ENCODE peak calls at places on chromosomes 7 and 10, in four cellular contexts. E is K562, B is GM12878, R is IMR-90. L is an unnamed sample.

GRCh38 chr10:48330269-48330668 is 23.8 kb downstream of the MAPK8 start:
- DNase-seq in E (no peak), R (peak), B (no peak), L (no peak)

GRCh38 chr10:125123363-125124113 is 36.8 kb downstream of the CTBP2 start:
- DNase-seq in E (no peak), B (no peak), R (peak), L (peak)

GRCh38 chr7:130071701-130072622 is 1.6 kb downstream of the KLHDC10 start:
- DNase-seq in B (peak), R (peak), E (peak), L (peak)

GRCh38 chr10:89330537-89330936 is 2.7 kb downstream of the IFIT3 start:
- DNase-seq in B (no peak), R (no peak), E (no peak), L (no peak)

GRCh38 chr7:23214423-23214822 is 32.2 kb upstream of the GPNMB start:
- DNase-seq in E (no peak), R (no peak), B (no peak), L (no peak)

GRCh38 chr10:88186335-88186734 is 322.9 kb downstream of the PTEN start:
- DNase-seq in B (no peak), E (no peak), R (peak), L (no peak)

GRCh38 chr7:134527979-134528371 is 608 bp downstream of the AKR1B10 start:
- DNase-seq in E (no peak), R (peak), B (no peak), L (no peak)

GRCh38 chr10:92108747-92109146 is 182.1 kb downstream of the CPEB3 start:
- DNase-seq in R (no peak), B (no peak), E (no peak), L (no peak)

GRCh38 chr10:77911535-77912123 is 14.9 kb downstream of the DLG5 start:
- DNase-seq in R (peak), E (peak), B (no peak), L (no peak)

GRCh38 chr10:61016007-61016406 is 72.0 kb upstream of the RHOBTB1 start:
- DNase-seq in E (no peak), R (no peak), B (no peak), L (no peak)

GRCh38 chr10:103745264-103746247 is 109.8 kb downstream of the SH3PXD2A start:
- DNase-seq in E (no peak), R (peak), B (no peak), L (peak)

GRCh38 chr10:52318136-52318810 is 4.2 kb downstream of the DKK1 start:
- DNase-seq in R (peak), B (no peak), E (no peak), L (peak)

GRCh38 chr10:44671321-44671720 is 239.8 kb upstream of the TMEM72 start:
- DNase-seq in B (no peak), R (no peak), E (no peak), L (no peak)

GRCh38 chr10:131991726-131992125 is 10.0 kb upstream of the BNIP3 start:
- DNase-seq in R (no peak), E (no peak), B (no peak), L (no peak)

GRCh38 chr7:39184387-39184786 is 206.7 kb downstream of the POU6F2 start:
- DNase-seq in B (no peak), E (no peak), R (no peak), L (no peak)

GRCh38 chr10:74586088-74586585 is 240.3 kb upstream of the KAT6B start:
- DNase-seq in E (no peak), B (peak), R (peak), L (peak)

GRCh38 chr10:123573236-123574147 is 92.7 kb upstream of the GPR26 start:
- DNase-seq in E (peak), R (no peak), B (no peak), L (peak)

GRCh38 chr10:3746634-3747033 is 38.4 kb downstream of the KLF6 start:
- DNase-seq in E (no peak), R (no peak), B (no peak), L (no peak)

GRCh38 chr10:73773152-73773879 is 8.5 kb upstream of the CHCHD1 start:
- DNase-seq in E (no peak), B (no peak), R (peak), L (peak)

GRCh38 chr10:34641147-34641912 is 173.8 kb downstream of the PARD3 start:
- DNase-seq in R (no peak), B (no peak), E (no peak), L (no peak)

GRCh38 chr7:131424219-131424822 is 96.6 kb downstream of the MKLN1 start:
- DNase-seq in R (peak), B (peak), E (no peak), L (peak)

GRCh38 chr10:110048781-110049180 is 41.0 kb downstream of the ADD3 start:
- DNase-seq in R (no peak), B (no peak), E (no peak), L (no peak)

GRCh38 chr10:110052911-110053310 is 45.1 kb downstream of the ADD3 start:
- DNase-seq in B (no peak), E (no peak), R (no peak), L (no peak)

GRCh38 chr10:110056822-110057221 is 49.0 kb downstream of the ADD3 start:
- DNase-seq in B (no peak), E (no peak), R (peak), L (no peak)

GRCh38 chr10:110045772-110046171 is 38.0 kb downstream of the ADD3 start:
- DNase-seq in R (no peak), E (no peak), B (no peak), L (no peak)

GRCh38 chr10:110051487-110051886 is 43.7 kb downstream of the ADD3 start:
- DNase-seq in B (no peak), R (no peak), E (no peak), L (no peak)
- TF ChIP-seq FOS in B (no peak), R (no peak), E (no peak), L (no peak)

GRCh38 chr7:27083646-27084045 is 12.2 kb downstream of the HOXA1 start:
- DNase-seq in E (no peak), B (peak), R (no peak), L (no peak)
- H3K27ac ChIP-seq in E (no peak), B (no peak), R (no peak), L (no peak)

DNA sequence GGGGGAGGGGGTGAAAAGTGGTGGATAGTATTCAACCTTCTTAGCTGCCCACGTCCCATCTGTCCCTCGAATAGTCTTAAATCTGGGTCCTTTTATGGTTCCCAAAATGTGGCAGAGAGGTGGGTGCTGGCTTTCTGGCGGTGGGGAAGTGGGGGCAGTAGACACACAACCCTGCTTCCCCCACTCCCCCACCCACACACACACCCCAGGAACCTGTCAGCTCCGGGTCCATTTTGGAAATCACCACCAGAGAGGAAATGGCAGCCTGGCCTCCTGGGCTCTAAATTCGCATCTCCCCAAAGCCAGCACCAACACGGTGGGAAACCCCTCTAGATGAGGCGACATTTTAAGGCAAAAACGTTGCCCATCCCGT is 827 bp downstream of the TMEM130 start:
- DNase-seq in E (no peak), R (no peak), B (no peak), L (no peak)
- H3K4me3 ChIP-seq in E (no peak), R (peak), B (no peak), L (no peak)

DNA sequence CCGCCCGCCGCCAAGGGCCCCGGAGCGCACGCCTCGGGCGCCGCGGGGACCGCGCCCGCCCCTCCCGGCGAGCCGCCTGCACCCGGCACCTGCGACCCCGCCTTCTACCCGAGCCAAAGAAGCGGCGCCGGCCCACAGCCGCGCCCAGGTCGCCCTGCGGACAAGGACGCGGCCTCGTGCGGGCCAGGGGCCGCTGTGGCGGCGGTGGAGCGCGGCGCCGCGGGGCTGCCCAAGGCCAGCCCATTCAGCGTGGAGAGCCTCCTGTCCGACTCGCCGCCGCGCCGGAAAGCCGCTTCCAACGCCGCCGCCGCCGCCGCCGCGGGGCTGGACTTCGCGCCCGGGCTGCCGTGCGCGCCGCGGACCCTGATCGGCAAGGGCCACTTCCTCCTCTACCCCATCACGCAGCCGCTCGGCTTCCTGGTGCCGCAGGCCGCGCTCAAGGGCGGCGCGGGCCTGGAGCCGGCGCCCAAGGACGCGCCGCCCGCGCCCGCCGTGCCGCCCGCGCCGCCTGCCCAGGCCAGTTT is 3.5 kb downstream of the UNCX start:
- DNase-seq in B (no peak), R (no peak), E (no peak), L (no peak)
- TF ChIP-seq FOS in B (no peak), R (no peak), E (no peak), L (no peak)

DNA sequence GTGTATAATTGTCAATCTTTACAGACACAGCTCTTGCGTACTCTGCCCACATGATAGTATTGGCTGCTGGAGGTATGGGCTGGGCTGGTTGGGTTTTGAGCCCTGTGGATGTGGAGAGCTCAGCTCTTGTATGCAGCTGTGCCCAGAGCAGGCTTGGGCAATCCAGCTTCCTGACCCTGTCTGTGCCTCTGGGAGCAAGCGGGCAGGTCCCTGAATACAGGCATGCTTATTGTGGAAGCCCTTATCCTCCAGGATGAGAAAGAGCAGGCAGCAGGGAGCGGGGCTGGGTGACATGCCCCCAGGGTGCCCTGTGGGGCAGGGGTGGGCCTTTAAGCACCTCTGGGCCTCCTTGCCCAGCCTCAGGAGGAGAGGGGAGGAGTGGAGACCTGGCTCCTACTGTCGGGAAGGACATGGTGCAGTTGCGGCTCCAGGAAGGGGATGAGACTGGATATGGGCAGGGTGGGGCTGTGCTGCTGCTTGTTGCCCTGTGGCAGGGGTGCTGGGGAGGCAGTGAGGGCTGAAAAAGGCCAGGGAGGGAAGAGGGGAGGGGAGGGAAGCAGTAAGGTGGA is 32.7 kb upstream of the SH2D4B start:
- DNase-seq in E (no peak), R (no peak), B (no peak), L (no peak)
- H3K27ac ChIP-seq in E (no peak), R (peak), B (no peak), L (peak)

GRCh38 chr7:100873599-100874299 is 1.2 kb upstream of the SRRT start:
- DNase-seq in E (no peak), B (no peak), R (no peak), L (no peak)
- H3K4me3 ChIP-seq in E (peak), B (peak), R (no peak), L (no peak)

GRCh38 chr7:80835251-80835650 is 83.6 kb downstream of the SEMA3C start:
- DNase-seq in B (no peak), E (no peak), R (no peak), L (no peak)
- TF ChIP-seq FOS in B (no peak), E (no peak), R (no peak), L (no peak)

GRCh38 chr7:85343484-85343883 is 156.6 kb upstream of the SEMA3D start:
- DNase-seq in B (no peak), R (no peak), E (no peak), L (no peak)

GRCh38 chr7:85341121-85341520 is 154.3 kb upstream of the SEMA3D start:
- DNase-seq in B (no peak), R (no peak), E (no peak), L (no peak)

GRCh38 chr7:85342781-85343180 is 155.9 kb upstream of the SEMA3D start:
- DNase-seq in B (no peak), R (no peak), E (no peak), L (no peak)

GRCh38 chr7:85341973-85342372 is 155.1 kb upstream of the SEMA3D start:
- DNase-seq in B (no peak), R (no peak), E (no peak), L (no peak)
- H3K27ac ChIP-seq in B (no peak), R (no peak), E (no peak), L (no peak)